ENCODE peak calls at places on chromosomes 4 and X, in four cellular contexts. E is pulmonary artery endothelial cell, P is cardiac muscle cell, Z is smooth muscle cell of the brain vasculature. W is an unnamed sample.

GRCh38 chrX:68432648-68433047 is 647 bp downstream of the OPHN1 start:
- DNase-seq in E (no peak), P (peak), Z (no peak), W (no peak)

GRCh38 chrX:139543920-139544319 is 13.4 kb downstream of the F9 start:
- DNase-seq in E (no peak), P (no peak), Z (no peak), W (no peak)

GRCh38 chrX:39167791-39168190 is 366.5 kb downstream of the MID1IP1 start:
- DNase-seq in E (no peak), P (no peak), Z (no peak), W (no peak)

GRCh38 chr4:55768291-55768690 is 51.3 kb upstream of the EXOC1L start:
- DNase-seq in E (peak), P (no peak), Z (peak), W (peak)

GRCh38 chr4:38317238-38317637 is 346.8 kb upstream of the KLF3 start:
- DNase-seq in E (no peak), P (no peak), Z (no peak), W (no peak)

GRCh38 chr4:61922766-61923165 is 722.6 kb downstream of the ADGRL3 start:
- DNase-seq in E (no peak), P (no peak), Z (no peak), W (no peak)

GRCh38 chr4:107044170-107044569 is 8.1 kb upstream of the DKK2 start:
- DNase-seq in E (no peak), P (no peak), Z (no peak), W (no peak)

GRCh38 chrX:1754077-1754476 is 139.2 kb downstream of the ASMT start:
- DNase-seq in E (no peak), P (no peak), Z (no peak), W (peak)

GRCh38 chr4:159549092-159549491 is 446.2 kb downstream of the RAPGEF2 start:
- DNase-seq in E (no peak), P (no peak), Z (no peak), W (no peak)

GRCh38 chr4:48340276-48340904 is 939 bp upstream of the SLAIN2 start:
- DNase-seq in E (no peak), P (peak), Z (no peak), W (peak)

GRCh38 chr4:30753316-30753715 is 33.1 kb downstream of the PCDH7 start:
- DNase-seq in E (no peak), P (no peak), Z (no peak), W (no peak)

GRCh38 chr4:11194431-11194830 is 234.3 kb downstream of the HS3ST1 start:
- DNase-seq in E (no peak), P (no peak), Z (no peak), W (no peak)

GRCh38 chr4:130165381-130165780 is 1069.4 kb downstream of the C4orf33 start:
- DNase-seq in E (no peak), P (no peak), Z (no peak), W (no peak)